ENCODE peak calls at places on chromosome 15, in ten cellular contexts. Q, D, S, J, U, Y, K, W, C and B are unnamed samples.

GRCh38 chr15:45499426-45499825 is 23.1 kb downstream of the SLC30A4 start:
- DNase-seq in C (no peak), D (no peak), J (no peak), Q (peak; percentile 57), Y (no peak), W (no peak), K (no peak), U (peak; percentile 32), S (peak; percentile 30), B (peak; percentile 41)

GRCh38 chr15:51536965-51537574 is 85.5 kb downstream of the DMXL2 start:
- DNase-seq in S (peak; percentile 56), C (peak; percentile 17), J (peak; percentile 33), W (peak; percentile 10), Q (no peak), U (peak; percentile 31), Y (peak; percentile 17), K (peak; percentile 18), D (no peak), B (peak; percentile 36)

GRCh38 chr15:61050844-61051569 is 178.1 kb downstream of the RORA start:
- DNase-seq in Q (no peak), K (no peak), C (no peak), J (peak; percentile 23), W (no peak), D (no peak), Y (no peak), S (peak; percentile 40), U (no peak), B (no peak)

GRCh38 chr15:81363713-81364112 is 10.3 kb downstream of the TMC3 start:
- DNase-seq in Q (no peak), Y (no peak), S (no peak), W (no peak), J (no peak), D (no peak), C (no peak), U (no peak), K (no peak), B (no peak)

GRCh38 chr15:91407237-91407889 is 307.3 kb downstream of the SV2B start:
- DNase-seq in S (peak; percentile 12), Y (peak; percentile 59), U (no peak), J (peak; percentile 67), K (peak; percentile 76), C (peak; percentile 4), W (no peak), D (peak; percentile 63), Q (peak; percentile 79), B (peak; percentile 13)

GRCh38 chr15:41843571-41843970 is 4.9 kb downstream of the PLA2G4B start:
- DNase-seq in W (no peak), Q (no peak), J (no peak), Y (no peak), S (no peak), C (no peak), K (no peak), U (no peak), D (no peak), B (no peak)

GRCh38 chr15:69484837-69485236 is 32.2 kb downstream of the RPLP1 start:
- DNase-seq in C (no peak), Q (no peak), W (no peak), S (peak; percentile 19), Y (no peak), J (peak; percentile 41), K (no peak), D (peak; percentile 49), U (no peak), B (no peak)

GRCh38 chr15:38144921-38145320 is 107.7 kb upstream of the SPRED1 start:
- DNase-seq in K (no peak), W (no peak), U (no peak), Q (peak; percentile 13), C (no peak), J (peak; percentile 19), Y (no peak), D (no peak), S (peak; percentile 53), B (no peak)

GRCh38 chr15:95845862-95846515 is 484.5 kb upstream of the NR2F2 start:
- DNase-seq in U (no peak), S (no peak), Y (no peak), K (no peak), Q (no peak), C (no peak), W (no peak), J (no peak), D (no peak), B (no peak)

GRCh38 chr15:79932447-79932846 is 35.6 kb upstream of the MTHFS start:
- DNase-seq in W (no peak), J (no peak), C (no peak), D (no peak), K (no peak), S (no peak), Q (no peak), Y (no peak), U (no peak), B (no peak)

GRCh38 chr15:33310481-33311311 is at the start of gene RYR3:
- DNase-seq in D (no peak), W (no peak), S (peak; percentile 22), J (no peak), Y (peak; percentile 47), Q (peak; percentile 45), U (no peak), K (no peak), C (peak; percentile 43), B (peak; percentile 75)
- TF ChIP-seq EZH2 in D (no peak), W (no peak), S (no peak), J (peak; percentile 78), Y (no peak), Q (peak; percentile 38), U (no peak), K (no peak), C (no peak), B (no peak)

GRCh38 chr15:65069179-65069578 is 1.4 kb upstream of the RASL12 start:
- DNase-seq in K (no peak), Q (peak; percentile 94), W (no peak), S (peak; percentile 97), D (no peak), U (no peak), C (no peak), Y (peak; percentile 46), J (no peak), B (no peak)

GRCh38 chr15:65072617-65073016 is 3.9 kb upstream of the KBTBD13 start:
- DNase-seq in J (no peak), U (no peak), S (no peak), Y (no peak), Q (no peak), C (no peak), W (no peak), K (no peak), D (no peak), B (no peak)

GRCh38 chr15:65069779-65070546 is 2.2 kb upstream of the RASL12 start:
- DNase-seq in D (no peak), S (no peak), U (no peak), Q (no peak), J (no peak), Y (no peak), K (no peak), C (no peak), W (no peak), B (no peak)

GRCh38 chr15:65072027-65072426 is 4.2 kb upstream of the RASL12 start:
- DNase-seq in J (no peak), U (no peak), K (no peak), C (no peak), Y (no peak), Q (no peak), S (peak; percentile 69), D (no peak), W (no peak), B (no peak)

GRCh38 chr15:65071381-65071811 is 3.6 kb upstream of the RASL12 start:
- DNase-seq in C (no peak), K (no peak), S (no peak), U (no peak), Y (no peak), D (no peak), Q (no peak), W (no peak), J (no peak), B (no peak)
- H3K4me3 ChIP-seq in C (no peak overlapping the region), K (no peak overlapping the region), S (no peak overlapping the region), U (no peak overlapping the region), Y (no peak overlapping the region), D (no peak overlapping the region), Q (no peak overlapping the region), W (no peak overlapping the region), J (no peak overlapping the region), B (no peak overlapping the region)

DNA sequence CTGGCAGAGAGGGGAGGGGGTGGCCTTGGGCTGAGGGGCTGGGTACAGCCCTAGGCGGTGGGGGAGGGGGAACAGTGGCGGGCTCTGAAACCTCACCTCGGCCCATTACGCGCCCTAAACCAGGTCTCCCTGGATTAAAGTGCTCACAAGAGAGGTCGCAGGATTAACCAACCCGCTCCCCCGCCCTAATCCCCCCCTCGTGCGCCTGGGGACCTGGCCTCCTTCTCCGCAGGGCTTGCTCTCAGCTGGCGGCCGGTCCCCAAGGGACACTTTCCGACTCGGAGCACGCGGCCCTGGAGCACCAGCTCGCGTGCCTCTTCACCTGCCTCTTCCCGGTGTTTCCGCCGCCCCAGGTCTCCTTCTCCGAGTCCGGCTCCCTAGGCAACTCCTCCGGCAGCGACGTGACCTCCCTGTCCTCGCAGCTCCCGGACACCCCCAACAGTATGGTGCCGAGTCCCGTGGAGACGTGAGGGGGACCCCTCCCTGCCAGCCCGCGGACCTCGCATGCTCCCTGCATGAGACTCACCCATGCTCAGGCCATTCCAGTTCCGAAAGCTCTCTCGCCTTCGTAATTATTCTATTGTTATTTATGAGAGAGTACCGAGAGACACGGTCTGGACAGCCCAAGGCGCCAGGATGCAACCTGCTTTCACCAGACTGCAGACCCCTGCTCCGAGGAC is 4.9 kb downstream of the ISL2 start:
- DNase-seq in S (no peak), W (no peak), U (no peak), J (no peak), Q (no peak), D (no peak), K (no peak), Y (no peak), C (no peak), B (peak; percentile 42)
- TF ChIP-seq EZH2 in S (no peak), W (no peak), U (no peak), J (no peak), Q (peak; percentile 83), D (no peak), K (no peak), Y (peak; percentile 93), C (no peak), B (peak; percentile 91)

GRCh38 chr15:53539878-53540277 is 219.6 kb downstream of the WDR72 start:
- DNase-seq in U (no peak), S (no peak), D (peak; percentile 34), K (no peak), W (no peak), J (peak; percentile 19), Q (no peak), C (no peak), Y (no peak), B (no peak)
- H3K4me3 ChIP-seq in U (no peak overlapping the region), S (no peak overlapping the region), D (no peak overlapping the region), K (no peak overlapping the region), W (peak overlapping the region; percentile 69), J (peak overlapping the region; percentile 57), Q (no peak overlapping the region), C (no peak overlapping the region), Y (no peak overlapping the region), B (no peak overlapping the region)